ENCODE peak calls at places on chromosomes 5 and 9, in seven cellular contexts. S is M059J, D is choroid plexus epithelial cell, Z is neural crest cell, M is fibroblast of the aortic adventitia, J is activated T-cell treated with anti-CD3 and anti-CD28 coated beads for 1 hour, P is psoas muscle. E is an unnamed sample.

GRCh38 chr5:99449786-99450185 is 521.0 kb upstream of the CHD1 start:
- DNase-seq in S (peak; percentile 5), D (peak; percentile 23), Z (no peak), M (no peak), J (no peak), P (no peak), E (peak; percentile 86)

GRCh38 chr5:149935431-149935901 is 9.1 kb downstream of the PDE6A start:
- DNase-seq in S (no peak), D (no peak), Z (no peak), M (no peak), J (no peak), P (no peak), E (no peak)

GRCh38 chr5:53331463-53331862 is 149.0 kb upstream of the FST start:
- DNase-seq in S (peak; percentile 63), D (peak; percentile 61), Z (no peak), M (peak; percentile 74), J (no peak), P (no peak), E (peak; percentile 71)

GRCh38 chr5:34562791-34563190 is 93.3 kb upstream of the RAI14 start:
- DNase-seq in S (no peak), D (no peak), Z (no peak), M (no peak), J (no peak), P (no peak), E (peak; percentile 12)

GRCh38 chr9:127977877-127978647 is 2.7 kb downstream of the EEIG1 start:
- DNase-seq in S (peak; percentile 66), D (peak; percentile 93), Z (no peak), M (peak; percentile 96), J (no peak), P (peak; percentile 63), E (peak; percentile 63)

GRCh38 chr5:5421149-5421960 is 1.1 kb upstream of the ICE1 start:
- DNase-seq in S (no peak), D (peak; percentile 39), Z (no peak), M (peak; percentile 25), J (no peak), P (no peak), E (no peak)

GRCh38 chr5:149161026-149161687 is 19.9 kb downstream of the ABLIM3 start:
- DNase-seq in S (no peak), D (no peak), Z (no peak), M (no peak), J (no peak), P (no peak), E (peak; percentile 48)

GRCh38 chr5:125484272-125485002 is 738.0 kb upstream of the ZNF608 start:
- DNase-seq in S (peak; percentile 94), D (peak; percentile 92), Z (no peak), M (peak; percentile 98), J (no peak), P (peak; percentile 61), E (peak; percentile 76)

GRCh38 chr5:94618029-94618492 is 343 bp downstream of the KIAA0825 start:
- DNase-seq in S (peak; percentile 82), D (peak; percentile 72), Z (peak; percentile 9), M (peak; percentile 66), J (no peak), P (peak; percentile 47), E (peak; percentile 80)

GRCh38 chr5:50667653-50668403 is 1.4 kb downstream of the PARP8 start:
- DNase-seq in S (peak; percentile 39), D (peak; percentile 58), Z (no peak), M (peak; percentile 58), J (peak; percentile 81), P (peak; percentile 66), E (peak; percentile 86)

GRCh38 chr5:173326501-173326960 is 1.7 kb downstream of the STC2 start:
- DNase-seq in S (peak; percentile 95), D (peak; percentile 78), Z (no peak), M (peak; percentile 87), J (no peak), P (no peak), E (peak; percentile 84)

GRCh38 chr5:73673161-73673591 is 47.2 kb downstream of the ARHGEF28 start:
- DNase-seq in S (peak; percentile 83), D (peak; percentile 93), Z (no peak), M (peak; percentile 91), J (no peak), P (no peak), E (peak; percentile 60)

GRCh38 chr5:150641006-150641570 is 628 bp downstream of the SYNPO start:
- DNase-seq in S (peak; percentile 95), D (peak; percentile 74), Z (no peak), M (peak; percentile 94), J (no peak), P (peak; percentile 66), E (peak; percentile 71)

GRCh38 chr9:22817181-22817580 is 370.6 kb downstream of the DMRTA1 start:
- DNase-seq in S (peak; percentile 81), D (peak; percentile 4), Z (no peak), M (peak; percentile 37), J (no peak), P (no peak), E (peak; percentile 75)

GRCh38 chr5:39437469-39437868 is 12.7 kb upstream of the DAB2 start:
- DNase-seq in S (peak; percentile 20), D (peak; percentile 55), Z (no peak), M (no peak), J (no peak), P (no peak), E (peak; percentile 84)

GRCh38 chr9:81535542-81536241 is 153.7 kb downstream of the TLE1 start:
- DNase-seq in S (no peak), D (peak; percentile 77), Z (no peak), M (peak; percentile 35), J (no peak), P (no peak), E (peak; percentile 79)

GRCh38 chr9:35353731-35354365 is 136.1 kb upstream of the RUSC2 start:
- DNase-seq in S (no peak), D (no peak), Z (no peak), M (no peak), J (no peak), P (no peak), E (no peak)

GRCh38 chr9:123002754-123003153 is 30.7 kb upstream of the GPR21 start:
- DNase-seq in S (no peak), D (peak; percentile 26), Z (no peak), M (peak; percentile 22), J (no peak), P (no peak), E (no peak)

GRCh38 chr5:177128551-177128976 is 5.0 kb upstream of the NSD1 start:
- DNase-seq in S (peak; percentile 78), D (no peak), Z (no peak), M (no peak), J (no peak), P (no peak), E (peak; percentile 55)

GRCh38 chr9:136185596-136185995 is 19.3 kb downstream of the LHX3 start:
- DNase-seq in S (no peak), D (no peak), Z (no peak), M (no peak), J (no peak), P (no peak), E (no peak)

GRCh38 chr5:57692582-57693487 is 210.2 kb upstream of the ACTBL2 start:
- DNase-seq in S (peak; percentile 98), D (peak; percentile 93), Z (peak; percentile 32), M (peak; percentile 94), J (no peak), P (peak; percentile 74), E (peak; percentile 95)

GRCh38 chr9:135857843-135858242 is 49.5 kb downstream of the CAMSAP1 start:
- DNase-seq in S (peak; percentile 14), D (no peak), Z (no peak), M (no peak), J (no peak), P (no peak), E (no peak)

GRCh38 chr9:33044677-33045282 is 19.7 kb downstream of the DNAJA1 start:
- DNase-seq in S (peak; percentile 39), D (peak; percentile 40), Z (no peak), M (no peak), J (no peak), P (no peak), E (peak; percentile 54)

GRCh38 chr9:125929846-125930245 is 182.7 kb downstream of the PBX3 start:
- DNase-seq in S (peak; percentile 65), D (no peak), Z (no peak), M (no peak), J (no peak), P (no peak), E (peak; percentile 39)

GRCh38 chr9:92133949-92134604 is 18.9 kb upstream of the SPTLC1 start:
- DNase-seq in S (peak; percentile 85), D (peak; percentile 86), Z (peak; percentile 85), M (peak; percentile 76), J (peak; percentile 55), P (peak; percentile 74), E (peak; percentile 84)

GRCh38 chr5:1282139-1282992 is 12.5 kb downstream of the TERT start:
- DNase-seq in S (no peak), D (no peak), Z (no peak), M (no peak), J (no peak), P (no peak), E (no peak)

GRCh38 chr5:125575561-125576504 is 829.4 kb upstream of the ZNF608 start:
- DNase-seq in S (no peak), D (no peak), Z (peak; percentile 15), M (no peak), J (no peak), P (no peak), E (no peak)

GRCh38 chr9:125460883-125461475 is 199.4 kb downstream of the GAPVD1 start:
- DNase-seq in S (peak; percentile 95), D (peak; percentile 64), Z (no peak), M (peak; percentile 29), J (no peak), P (no peak), E (peak; percentile 31)

GRCh38 chr5:38382898-38383297 is 124.5 kb downstream of the EGFLAM start:
- DNase-seq in S (peak; percentile 75), D (peak; percentile 83), Z (peak; percentile 60), M (peak; percentile 75), J (peak; percentile 17), P (peak; percentile 35), E (peak; percentile 76)

GRCh38 chr9:2354856-2355255 is 266.7 kb upstream of the VLDLR start:
- DNase-seq in S (no peak), D (no peak), Z (no peak), M (no peak), J (no peak), P (no peak), E (no peak)

GRCh38 chr5:57094753-57095683 is 78.8 kb upstream of the GPBP1 start:
- DNase-seq in S (no peak), D (peak; percentile 8), Z (no peak), M (no peak), J (no peak), P (no peak), E (peak; percentile 17)

GRCh38 chr5:8908055-8908683 is 637.7 kb downstream of the SEMA5A start:
- DNase-seq in S (peak; percentile 73), D (peak; percentile 69), Z (peak; percentile 55), M (peak; percentile 31), J (no peak), P (no peak), E (peak; percentile 49)

GRCh38 chr5:127758884-127759283 is 55.7 kb downstream of the CCDC192 start:
- DNase-seq in S (peak; percentile 27), D (peak; percentile 17), Z (no peak), M (peak; percentile 58), J (no peak), P (no peak), E (no peak)

GRCh38 chr5:88674262-88675158 is 208.5 kb downstream of the MEF2C start:
- DNase-seq in S (peak; percentile 83), D (no peak), Z (no peak), M (no peak), J (no peak), P (no peak), E (no peak)

E was measured in kidney tubule cell.